ENCODE peak calls at places on chromosomes 6 and 20, in nine cellular contexts. P is ascending aorta, S is stomach, B is AG04450, H is HL-60, L is cardiac muscle cell, C is cardiac fibroblast, G is astrocyte of the spinal cord, T is ovary. I is an unnamed sample.

GRCh38 chr6:24428615-24429014 is 25.9 kb downstream of the MRS2 start:
- DNase-seq in P (no peak), S (no peak), B (peak; percentile 7), H (no peak), L (no peak), C (peak; percentile 62), G (peak; percentile 22), T (no peak), I (no peak)

GRCh38 chr6:128438311-128438916 is 82.0 kb downstream of the PTPRK start:
- DNase-seq in P (no peak), S (no peak), B (no peak), H (no peak), L (peak; percentile 35), C (peak; percentile 17), G (no peak), T (no peak), I (no peak)

GRCh38 chr6:67933278-67933677 is 701.8 kb upstream of the ADGRB3 start:
- DNase-seq in P (no peak), S (no peak), B (no peak), H (no peak), L (no peak), C (no peak), G (no peak), T (no peak), I (no peak)

GRCh38 chr20:50704971-50705370 is 13.6 kb upstream of the RIPOR3 start:
- DNase-seq in P (no peak), S (no peak), B (peak; percentile 59), H (no peak), L (peak; percentile 46), C (peak; percentile 46), G (no peak), T (no peak), I (no peak)

GRCh38 chr6:4678506-4679300 is 97.5 kb upstream of the CDYL start:
- DNase-seq in P (no peak), S (no peak), B (no peak), H (no peak), L (no peak), C (no peak), G (no peak), T (no peak), I (no peak)

GRCh38 chr6:15336905-15337583 is 91.2 kb downstream of the JARID2 start:
- DNase-seq in P (no peak), S (no peak), B (no peak), H (no peak), L (no peak), C (no peak), G (no peak), T (no peak), I (no peak)

GRCh38 chr20:37823276-37823980 is 79.5 kb upstream of the VSTM2L start:
- DNase-seq in P (no peak), S (no peak), B (no peak), H (no peak), L (no peak), C (peak; percentile 38), G (no peak), T (no peak), I (no peak)

GRCh38 chr6:44217332-44218143 is 812 bp downstream of the MYMX start:
- DNase-seq in P (peak; percentile 87), S (peak; percentile 80), B (no peak), H (no peak), L (peak; percentile 20), C (no peak), G (peak; percentile 54), T (peak; percentile 54), I (no peak)

GRCh38 chr20:50815162-50815989 is 20.5 kb downstream of the BCAS4 start:
- DNase-seq in P (no peak), S (no peak), B (peak; percentile 70), H (no peak), L (no peak), C (peak; percentile 71), G (peak; percentile 79), T (no peak), I (no peak)

GRCh38 chr6:15509335-15509933 is 153.4 kb downstream of the DTNBP1 start:
- DNase-seq in P (no peak), S (no peak), B (no peak), H (no peak), L (peak; percentile 27), C (no peak), G (no peak), T (peak; percentile 13), I (no peak)

GRCh38 chr20:50203951-50204937 is 13.6 kb downstream of the CEBPB start:
- DNase-seq in P (no peak), S (no peak), B (no peak), H (no peak), L (no peak), C (no peak), G (no peak), T (no peak), I (no peak)

GRCh38 chr6:133132092-133132491 is 109.1 kb upstream of the EYA4 start:
- DNase-seq in P (no peak), S (no peak), B (no peak), H (no peak), L (no peak), C (no peak), G (peak; percentile 37), T (no peak), I (no peak)

GRCh38 chr6:25462235-25462897 is 183.2 kb downstream of the CARMIL1 start:
- DNase-seq in P (no peak), S (no peak), B (no peak), H (no peak), L (no peak), C (no peak), G (no peak), T (no peak), I (no peak)

GRCh38 chr6:82740066-82740465 is 325.6 kb downstream of the UBE3D start:
- DNase-seq in P (no peak), S (no peak), B (no peak), H (no peak), L (no peak), C (no peak), G (no peak), T (no peak), I (no peak)

GRCh38 chr6:85966859-85967258 is 324.2 kb upstream of the SYNCRIP start:
- DNase-seq in P (no peak), S (no peak), B (no peak), H (no peak), L (no peak), C (no peak), G (no peak), T (peak; percentile 55), I (no peak)

GRCh38 chr6:9272671-9273070 is 837.3 kb upstream of the SLC35B3 start:
- DNase-seq in P (no peak), S (no peak), B (no peak), H (no peak), L (no peak), C (no peak), G (no peak), T (no peak), I (no peak)

GRCh38 chr6:13397359-13398080 is 69.2 kb upstream of the TBC1D7 start:
- DNase-seq in P (no peak), S (no peak), B (no peak), H (no peak), L (no peak), C (no peak), G (no peak), T (no peak), I (no peak)
- TF ChIP-seq CTCF in P (no peak), S (no peak), B (peak; percentile 29), H (no peak), L (no peak), C (peak; percentile 15), G (peak; percentile 16), T (no peak), I (no peak)

GRCh38 chr6:33896391-33897192 is 92.8 kb upstream of the MLN start:
- DNase-seq in P (no peak), S (no peak), B (no peak), H (no peak), L (peak; percentile 8), C (peak; percentile 20), G (peak; percentile 7), T (no peak), I (no peak)

GRCh38 chr6:33894438-33894837 is 90.6 kb upstream of the MLN start:
- DNase-seq in P (no peak), S (no peak), B (no peak), H (no peak), L (peak; percentile 56), C (no peak), G (no peak), T (no peak), I (no peak)

GRCh38 chr6:33895296-33895695 is 91.5 kb upstream of the MLN start:
- DNase-seq in P (no peak), S (no peak), B (no peak), H (no peak), L (no peak), C (no peak), G (no peak), T (no peak), I (no peak)

GRCh38 chr6:33895988-33896387 is 92.2 kb upstream of the MLN start:
- DNase-seq in P (no peak), S (no peak), B (no peak), H (no peak), L (no peak), C (no peak), G (no peak), T (no peak), I (no peak)

DNA sequence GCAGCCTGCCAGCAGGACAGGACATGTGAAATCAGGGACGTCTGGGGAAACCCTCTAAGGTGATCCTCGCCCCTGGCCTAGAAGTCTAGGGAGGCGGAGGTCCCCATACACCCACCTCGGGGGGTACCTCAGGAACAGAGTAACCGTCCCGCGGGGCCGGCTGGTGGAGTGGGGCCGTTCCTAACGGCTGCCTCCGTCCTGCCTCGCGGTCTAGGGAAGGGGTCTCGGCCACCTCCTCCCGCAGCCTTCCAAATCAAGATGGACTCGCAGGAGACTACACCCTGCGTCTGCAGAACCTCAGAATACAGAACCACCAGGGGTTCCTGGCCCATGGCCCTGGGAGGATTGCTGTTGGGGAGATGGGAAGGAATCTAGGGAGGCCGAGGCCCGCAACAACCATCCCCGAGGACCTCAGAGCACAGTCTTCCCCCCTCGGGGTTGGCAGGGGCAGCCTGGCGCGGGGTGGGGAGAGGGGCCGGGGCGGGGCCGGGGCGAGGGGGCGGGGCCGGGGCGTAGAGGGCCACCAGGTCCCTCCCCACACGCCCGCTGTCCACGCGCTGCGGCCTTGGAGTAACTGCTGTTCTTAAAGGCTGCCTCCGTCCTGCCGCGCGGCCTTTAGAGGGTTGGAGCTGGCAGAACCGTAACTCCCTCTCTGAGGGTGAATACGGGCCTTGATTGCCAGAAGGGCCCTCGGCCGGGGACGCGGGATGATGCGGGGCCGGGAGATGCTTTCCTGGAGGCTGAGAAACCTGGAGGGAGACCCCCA is 89.0 kb upstream of the MLN start:
- DNase-seq in P (no peak), S (no peak), B (no peak), H (no peak), L (no peak), C (no peak), G (no peak), T (no peak), I (no peak)
- H3K4me3 ChIP-seq in P (no peak overlapping the region), S (no peak overlapping the region), B (no peak overlapping the region), H (no peak overlapping the region), L (no peak overlapping the region), C (no peak overlapping the region), G (no peak overlapping the region), T (no peak overlapping the region), I (no peak overlapping the region)

GRCh38 chr6:42960243-42961019 is at the start of gene GNMT:
- DNase-seq in P (peak; percentile 71), S (peak; percentile 91), B (no peak), H (no peak), L (peak; percentile 34), C (no peak), G (no peak), T (peak; percentile 74), I (peak; percentile 68)
- TF ChIP-seq CTCF in P (no peak), S (no peak), B (no peak), H (no peak), L (no peak), C (no peak), G (no peak), T (no peak), I (no peak)

GRCh38 chr6:109867009-109867969 is 110.8 kb upstream of the GPR6 start:
- DNase-seq in P (no peak), S (peak; percentile 73), B (no peak), H (no peak), L (peak; percentile 50), C (no peak), G (no peak), T (peak; percentile 73), I (peak; percentile 27)
- H3K4me3 ChIP-seq in P (no peak overlapping the region), S (no peak overlapping the region), B (no peak overlapping the region), H (no peak overlapping the region), L (no peak overlapping the region), C (no peak overlapping the region), G (no peak overlapping the region), T (no peak overlapping the region), I (no peak overlapping the region)

I was measured in LNCaP clone FGC.